ENCODE peak calls at places on chromosome 22, in nine cellular contexts. Q, R, T, N, O, V, C, E and M are unnamed samples.

GRCh38 chr22:38657248-38657909 is 941 bp downstream of the CBY1 start:
- DNase-seq in V (peak), R (peak), O (no peak), N (no peak), Q (no peak), T (peak), E (no peak), C (peak), M (peak)

GRCh38 chr22:40247976-40248375 is 70.3 kb downstream of the TNRC6B start:
- DNase-seq in V (no peak), C (no peak), T (peak), N (no peak), R (no peak), O (no peak), Q (no peak), E (no peak), M (no peak)

GRCh38 chr22:37708580-37709444 is 12.0 kb downstream of the TRIOBP start:
- DNase-seq in O (no peak), C (no peak), R (no peak), T (no peak), E (peak), N (peak), V (no peak), Q (no peak), M (no peak)

GRCh38 chr22:28021116-28021997 is 102.3 kb upstream of the PITPNB start:
- DNase-seq in T (no peak), Q (no peak), E (no peak), O (peak), V (no peak), C (no peak), R (no peak), N (no peak), M (peak)

GRCh38 chr22:50641696-50642607 is 14.0 kb upstream of the ARSA start:
- DNase-seq in O (no peak), C (no peak), Q (peak), V (peak), T (no peak), R (peak), N (peak), E (peak), M (no peak)

GRCh38 chr22:23514317-23515038 is 65.6 kb downstream of the IGLL1 start:
- DNase-seq in R (no peak), E (no peak), O (no peak), T (no peak), C (no peak), Q (no peak), V (peak), N (no peak), M (no peak)

GRCh38 chr22:21926728-21927127 is 25.9 kb downstream of the PPM1F start:
- DNase-seq in O (no peak), V (no peak), Q (no peak), N (peak), R (no peak), T (no peak), C (no peak), E (no peak), M (no peak)

GRCh38 chr22:38418589-38418988 is 36.4 kb downstream of the KCNJ4 start:
- DNase-seq in T (no peak), N (peak), V (no peak), E (no peak), O (peak), C (no peak), Q (no peak), R (no peak), M (no peak)

GRCh38 chr22:50314081-50314454 is 6.6 kb upstream of the PLXNB2 start:
- DNase-seq in N (no peak), C (no peak), R (no peak), V (no peak), O (no peak), Q (no peak), T (no peak), E (no peak), M (no peak)

GRCh38 chr22:23591846-23592245 is 11.8 kb upstream of the IGLL1 start:
- DNase-seq in V (no peak), Q (no peak), R (no peak), O (no peak), T (no peak), C (no peak), E (no peak), N (no peak), M (no peak)

GRCh38 chr22:41358927-41359326 is 22.8 kb upstream of the TEF start:
- DNase-seq in E (no peak), C (no peak), R (no peak), V (peak), N (no peak), Q (no peak), T (no peak), O (no peak), M (no peak)

GRCh38 chr22:32880906-32881596 is 79.5 kb downstream of the TIMP3 start:
- DNase-seq in V (no peak), C (no peak), T (no peak), Q (no peak), N (peak), E (peak), R (peak), O (peak), M (peak)

GRCh38 chr22:31825513-31825912 is 71.7 kb downstream of the DEPDC5 start:
- DNase-seq in N (no peak), E (no peak), T (no peak), C (no peak), V (no peak), O (no peak), Q (no peak), R (no peak), M (no peak)

GRCh38 chr22:42151924-42152635 is 21.5 kb upstream of the CYP2D6 start:
- DNase-seq in R (no peak), Q (no peak), T (no peak), E (no peak), C (no peak), V (peak), N (no peak), O (no peak), M (no peak)

GRCh38 chr22:49724030-49724892 is 103.4 kb downstream of the BRD1 start:
- DNase-seq in T (no peak), V (no peak), Q (no peak), R (no peak), N (no peak), E (no peak), C (no peak), O (no peak), M (no peak)

GRCh38 chr22:48959496-48959895 is 868.2 kb downstream of the BRD1 start:
- DNase-seq in Q (no peak), O (peak), R (no peak), E (no peak), N (peak), T (no peak), C (no peak), V (no peak), M (peak)

GRCh38 chr22:29609139-29609538 is 5.7 kb downstream of the NF2 start:
- DNase-seq in Q (no peak), O (no peak), N (no peak), E (no peak), T (no peak), R (no peak), V (peak), C (no peak), M (no peak)

GRCh38 chr22:24101966-24102365 is 79.3 kb upstream of the SUSD2 start:
- DNase-seq in R (no peak), E (peak), T (no peak), C (no peak), O (peak), N (no peak), V (no peak), Q (no peak), M (no peak)

GRCh38 chr22:17368727-17369552 is at the start of gene CECR2:
- DNase-seq in Q (peak), R (peak), N (peak), E (peak), C (no peak), O (peak), V (peak), T (no peak), M (peak)

GRCh38 chr22:49825944-49826602 is 1.6 kb downstream of the BRD1 start:
- DNase-seq in E (no peak), O (no peak), Q (no peak), V (no peak), T (peak), C (no peak), N (peak), R (peak), M (peak)

GRCh38 chr22:28019360-28019759 is 100.3 kb upstream of the PITPNB start:
- DNase-seq in R (peak), E (no peak), C (no peak), T (no peak), Q (no peak), V (no peak), O (peak), N (no peak), M (no peak)

GRCh38 chr22:24087071-24087795 is 76.1 kb downstream of the CABIN1 start:
- DNase-seq in C (no peak), T (no peak), N (no peak), V (no peak), R (no peak), O (no peak), Q (no peak), E (no peak), M (no peak)

GRCh38 chr22:33579448-33580093 is 340.7 kb downstream of the LARGE1 start:
- DNase-seq in V (peak), C (peak), Q (peak), O (peak), E (peak), T (no peak), R (peak), N (no peak), M (peak)

GRCh38 chr22:33864723-33865130 is 55.5 kb downstream of the LARGE1 start:
- DNase-seq in C (no peak), Q (no peak), O (no peak), E (peak), R (no peak), V (no peak), N (no peak), T (no peak), M (no peak)

GRCh38 chr22:39967996-39968968 is 8.1 kb downstream of the TMA7B start:
- DNase-seq in E (peak), V (peak), N (no peak), T (no peak), O (no peak), C (no peak), R (no peak), Q (peak), M (no peak)

GRCh38 chr22:29715240-29715639 is 4.6 kb upstream of the CABP7 start:
- DNase-seq in R (no peak), N (no peak), C (no peak), O (no peak), V (no peak), Q (no peak), T (no peak), E (no peak), M (no peak)

GRCh38 chr22:42208362-42208761 is 62.1 kb downstream of the TCF20 start:
- DNase-seq in E (no peak), R (no peak), O (no peak), C (no peak), V (no peak), Q (no peak), T (no peak), N (no peak), M (no peak)

GRCh38 chr22:48872271-48873260 is 955.1 kb downstream of the BRD1 start:
- DNase-seq in O (peak), E (no peak), C (no peak), R (no peak), Q (no peak), N (no peak), V (no peak), T (no peak), M (no peak)

GRCh38 chr22:32413715-32414114 is 1.7 kb upstream of the RTCB start:
- DNase-seq in V (peak), N (no peak), E (no peak), C (peak), Q (no peak), O (no peak), T (no peak), R (peak), M (no peak)

GRCh38 chr22:37283393-37283937 is 1.2 kb downstream of the CYTH4 start:
- DNase-seq in O (no peak), T (peak), C (no peak), N (peak), R (no peak), Q (no peak), V (peak), E (no peak), M (peak)

GRCh38 chr22:24284747-24285203 is 14.1 kb downstream of the SPECC1L start:
- DNase-seq in T (no peak), N (no peak), R (peak), E (no peak), O (no peak), Q (no peak), C (no peak), V (no peak), M (no peak)

GRCh38 chr22:24327827-24328226 is 57.2 kb downstream of the SPECC1L start:
- DNase-seq in Q (no peak), T (no peak), E (no peak), R (no peak), N (no peak), V (peak), O (no peak), C (no peak), M (no peak)

GRCh38 chr22:40668611-40669390 is 10.5 kb upstream of the MCHR1 start:
- DNase-seq in O (no peak), V (peak), R (peak), N (no peak), C (peak), Q (no peak), T (no peak), E (no peak), M (no peak)

GRCh38 chr22:41596776-41597634 is 7.4 kb upstream of the PMM1 start:
- DNase-seq in V (peak), N (peak), C (no peak), Q (peak), T (no peak), R (peak), E (peak), O (peak), M (peak)

GRCh38 chr22:32205974-32206773 is 1.3 kb upstream of the RFPL2 start:
- DNase-seq in Q (no peak), O (no peak), E (no peak), N (peak), T (no peak), V (peak), C (no peak), R (no peak), M (no peak)

GRCh38 chr22:49583886-49584505 is 243.7 kb downstream of the BRD1 start:
- DNase-seq in Q (no peak), C (no peak), O (peak), N (no peak), V (no peak), R (no peak), E (no peak), T (no peak), M (no peak)

DNA sequence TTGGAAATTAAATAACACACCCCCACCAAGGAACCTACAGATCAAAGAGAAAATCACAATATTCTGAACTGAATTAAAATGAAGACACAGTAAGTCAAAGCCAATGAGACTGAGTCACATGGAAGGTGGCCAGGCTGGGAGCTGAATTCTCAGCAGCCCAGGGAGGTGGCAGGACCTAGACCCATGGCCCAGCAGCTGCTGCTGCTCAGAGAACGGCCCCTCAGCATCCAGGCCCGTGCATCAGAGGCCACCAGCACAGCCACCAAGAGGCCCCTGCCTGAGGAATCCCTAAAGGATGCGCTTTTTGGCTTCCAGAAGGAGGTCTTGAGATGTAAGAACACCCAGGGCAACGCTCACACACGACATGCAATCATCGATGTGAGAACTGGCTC is 35.0 kb downstream of the TBX1 start:
- DNase-seq in Q (no peak), E (no peak), T (no peak), V (no peak), C (no peak), R (peak), O (no peak), N (peak), M (no peak)
- H3K27ac ChIP-seq in Q (no peak), E (no peak), T (no peak), V (no peak), C (peak), R (no peak), O (no peak), N (no peak), M (no peak)

GRCh38 chr22:44067901-44068300 is 43.8 kb downstream of the PARVB start:
- DNase-seq in V (no peak), E (no peak), Q (no peak), R (no peak), T (no peak), N (no peak), O (no peak), C (no peak), M (no peak)
- H3K27ac ChIP-seq in V (no peak), E (peak), Q (no peak), R (no peak), T (no peak), N (peak), O (peak), C (no peak), M (no peak)

GRCh38 chr22:35973388-35973787 is 55.2 kb downstream of the RBFOX2 start:
- DNase-seq in Q (no peak), N (no peak), O (no peak), T (no peak), E (no peak), V (no peak), R (peak), C (no peak), M (no peak)

GRCh38 chr22:35967046-35967397 is 61.6 kb downstream of the RBFOX2 start:
- DNase-seq in V (no peak), T (no peak), R (no peak), C (no peak), O (no peak), Q (no peak), N (no peak), E (no peak), M (no peak)

GRCh38 chr22:35972559-35972958 is 56.1 kb downstream of the RBFOX2 start:
- DNase-seq in N (no peak), C (no peak), O (no peak), Q (no peak), T (no peak), V (no peak), E (no peak), R (peak), M (no peak)

GRCh38 chr22:35970601-35971417 is 57.8 kb downstream of the RBFOX2 start:
- DNase-seq in E (no peak), R (peak), N (no peak), Q (no peak), O (no peak), T (no peak), V (no peak), C (no peak), M (no peak)

GRCh38 chr22:35971418-35972119 is 57.1 kb downstream of the RBFOX2 start:
- DNase-seq in E (no peak), Q (no peak), O (no peak), N (no peak), R (peak), V (no peak), C (no peak), T (no peak), M (no peak)
- H3K27ac ChIP-seq in E (peak), Q (no peak), O (peak), N (peak), R (peak), V (no peak), C (no peak), T (no peak), M (no peak)

DNA sequence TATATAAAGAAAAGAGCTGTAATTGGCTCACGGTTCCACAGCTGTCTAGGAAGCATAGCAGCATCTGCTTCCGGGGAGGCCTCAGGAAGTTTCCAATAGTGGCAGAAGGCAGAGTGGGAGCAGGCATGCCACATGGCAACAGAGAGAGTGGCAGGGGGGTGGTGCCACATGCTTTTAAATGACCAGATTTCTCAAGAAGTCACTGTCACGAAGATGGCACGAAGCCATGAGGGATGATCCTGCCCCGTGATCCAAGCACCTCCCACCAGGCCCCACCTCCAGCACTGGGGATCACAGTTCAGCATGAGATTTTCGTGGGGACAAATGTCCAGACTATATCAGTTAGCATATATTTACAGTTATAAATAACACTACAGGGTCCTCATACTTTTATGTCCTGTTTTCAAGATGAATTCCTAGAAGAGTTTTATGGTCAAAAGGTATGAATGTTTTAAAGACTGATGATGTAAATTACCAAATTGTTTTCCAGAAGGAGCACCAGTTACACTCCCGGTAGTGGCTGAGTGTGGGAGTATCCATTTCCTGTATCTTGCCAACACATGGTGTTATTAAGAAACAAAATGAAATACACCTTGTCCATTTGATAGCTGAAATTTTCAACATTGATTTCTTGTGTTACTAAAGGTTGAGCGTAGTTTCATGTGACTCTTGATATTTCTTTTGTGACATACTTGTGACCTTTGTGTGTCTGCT is 19.2 kb downstream of the FAM118A start:
- DNase-seq in O (no peak), R (no peak), N (no peak), E (no peak), Q (no peak), V (no peak), T (no peak), C (no peak), M (no peak)
- H3K27ac ChIP-seq in O (no peak), R (no peak), N (no peak), E (peak), Q (no peak), V (no peak), T (no peak), C (no peak), M (no peak)

GRCh38 chr22:47209077-47209514 is 446.6 kb downstream of the TBC1D22A start:
- DNase-seq in E (no peak), T (no peak), N (no peak), R (no peak), Q (no peak), O (no peak), C (no peak), V (no peak), M (peak)

GRCh38 chr22:47206819-47207218 is 444.4 kb downstream of the TBC1D22A start:
- DNase-seq in C (no peak), R (no peak), E (no peak), O (no peak), T (no peak), Q (no peak), N (no peak), V (no peak), M (no peak)

GRCh38 chr22:47209547-47210023 is 447.1 kb downstream of the TBC1D22A start:
- DNase-seq in C (no peak), V (no peak), O (no peak), E (no peak), N (no peak), Q (no peak), R (no peak), T (no peak), M (peak)

GRCh38 chr22:47207387-47207786 is 444.9 kb downstream of the TBC1D22A start:
- DNase-seq in V (no peak), T (no peak), C (no peak), E (no peak), Q (no peak), R (no peak), N (no peak), O (no peak), M (peak)

DNA sequence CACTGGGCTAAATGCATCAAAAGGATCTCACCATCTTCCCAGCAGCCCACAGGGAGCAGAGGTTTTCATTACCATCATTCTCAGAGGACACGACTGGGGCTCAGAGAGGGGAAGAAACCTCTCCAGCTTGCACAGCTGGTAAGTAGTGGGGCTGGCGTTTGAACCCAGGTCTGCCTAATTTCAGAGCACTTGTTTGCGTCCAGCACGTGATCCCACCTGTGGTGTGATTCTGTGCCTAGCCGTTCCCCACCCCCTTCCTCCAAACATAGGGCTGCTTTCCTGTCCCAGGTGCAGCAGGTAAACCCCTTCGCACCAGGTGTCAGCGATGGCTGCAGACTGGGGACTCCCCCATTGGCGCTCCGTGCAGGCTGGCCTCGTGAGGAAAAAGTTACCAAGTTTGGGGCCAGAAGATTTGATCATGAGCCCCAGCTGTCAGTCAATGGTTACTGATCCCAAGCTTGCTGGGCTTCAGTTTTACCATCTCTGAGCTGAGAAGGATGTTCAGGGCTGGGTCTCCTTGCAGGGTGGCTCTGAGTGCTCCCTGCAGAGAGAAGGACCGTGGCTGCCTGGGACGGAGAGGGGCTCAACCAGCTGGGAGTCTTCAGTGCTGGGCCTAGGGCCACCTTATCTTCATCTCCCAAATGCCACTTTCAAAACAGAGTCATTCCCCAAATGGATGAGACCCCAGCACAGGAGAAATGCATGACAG is 445.6 kb downstream of the TBC1D22A start:
- DNase-seq in R (no peak), E (no peak), N (no peak), C (no peak), V (no peak), Q (no peak), O (no peak), T (no peak), M (peak)
- H3K27ac ChIP-seq in R (no peak), E (no peak), N (no peak), C (no peak), V (no peak), Q (no peak), O (no peak), T (no peak), M (no peak)

GRCh38 chr22:30718938-30719337 is 24.3 kb downstream of the OSBP2 start:
- DNase-seq in T (no peak), C (no peak), E (no peak), V (no peak), O (no peak), N (no peak), Q (no peak), R (no peak), M (no peak)
- H3K27ac ChIP-seq in T (no peak), C (no peak), E (no peak), V (no peak), O (no peak), N (no peak), Q (no peak), R (no peak), M (no peak)